ENCODE peak calls at places on chromosomes 5 and 9, in ten cellular contexts. B, Z, H, U, J, S, Q, P, A and L are unnamed samples.

GRCh38 chr5:134435525-134435924 is 23.8 kb upstream of the CDKN2AIPNL start:
- DNase-seq in U (no peak), J (no peak), S (no peak), Z (no peak), P (no peak), A (peak), B (peak), H (no peak), Q (no peak), L (no peak)

GRCh38 chr9:69070201-69070600 is 34.6 kb downstream of the FXN start:
- DNase-seq in P (no peak), U (no peak), J (no peak), Z (no peak), H (no peak), Q (no peak), S (no peak), B (no peak), A (no peak), L (no peak)

GRCh38 chr9:127055745-127056402 is 66.6 kb downstream of the ANGPTL2 start:
- DNase-seq in P (no peak), U (no peak), B (no peak), Z (no peak), S (no peak), H (no peak), Q (no peak), J (no peak), A (no peak), L (no peak)

GRCh38 chr5:1931590-1932138 is 48.9 kb upstream of the IRX4 start:
- DNase-seq in A (no peak), J (no peak), Q (peak), Z (no peak), U (no peak), H (peak), B (no peak), P (no peak), S (no peak), L (no peak)

GRCh38 chr5:38330207-38330606 is 71.8 kb downstream of the EGFLAM start:
- DNase-seq in P (no peak), J (no peak), U (no peak), A (peak), Z (no peak), Q (no peak), H (no peak), B (peak), S (no peak), L (no peak)

GRCh38 chr5:14143843-14144585 is 872 bp downstream of the TRIO start:
- DNase-seq in H (peak), P (no peak), S (peak), A (peak), B (no peak), U (peak), Q (peak), J (no peak), Z (peak), L (peak)

GRCh38 chr9:126366366-126367011 is 39.9 kb downstream of the MVB12B start:
- DNase-seq in A (no peak), S (no peak), J (no peak), Z (no peak), U (no peak), P (no peak), B (no peak), Q (no peak), H (no peak), L (no peak)

GRCh38 chr9:754150-754931 is 87.2 kb upstream of the DMRT1 start:
- DNase-seq in Z (no peak), P (no peak), S (no peak), J (no peak), Q (no peak), B (no peak), A (no peak), H (no peak), U (no peak), L (no peak)

GRCh38 chr5:135244620-135245021 is 154.4 kb downstream of the MACROH2A1 start:
- DNase-seq in S (peak), P (no peak), U (no peak), A (no peak), Z (no peak), H (no peak), Q (no peak), J (no peak), B (no peak), L (peak)

GRCh38 chr9:69141851-69142250 is 32.2 kb upstream of the TJP2 start:
- DNase-seq in J (no peak), U (no peak), Z (no peak), P (no peak), A (no peak), Q (no peak), B (no peak), S (no peak), H (peak), L (no peak)

GRCh38 chr9:87869082-87869481 is 13.6 kb upstream of the SPATA31E1 start:
- DNase-seq in A (no peak), S (no peak), P (no peak), J (no peak), Q (no peak), U (no peak), B (no peak), Z (no peak), H (no peak), L (no peak)

GRCh38 chr5:74200560-74200959 is 440.0 kb downstream of the ENC1 start:
- DNase-seq in Q (no peak), Z (no peak), H (no peak), J (peak), S (no peak), A (no peak), P (no peak), B (no peak), U (no peak), L (no peak)

GRCh38 chr5:168364151-168364661 is 72.8 kb downstream of the WWC1 start:
- DNase-seq in U (no peak), A (peak), J (no peak), Z (no peak), S (no peak), P (no peak), Q (no peak), H (no peak), B (peak), L (no peak)

GRCh38 chr5:175638305-175638704 is 19.6 kb upstream of the HRH2 start:
- DNase-seq in U (no peak), J (no peak), H (no peak), B (no peak), Z (no peak), Q (no peak), S (no peak), A (no peak), P (no peak), L (no peak)

GRCh38 chr9:14251146-14252071 is 62.5 kb downstream of the NFIB start:
- DNase-seq in Z (no peak), H (peak), S (no peak), P (no peak), Q (peak), J (peak), A (peak), B (peak), U (no peak), L (peak)

GRCh38 chr9:35906923-35907699 is 1.1 kb downstream of the HRCT1 start:
- DNase-seq in Q (no peak), H (peak), J (no peak), U (no peak), A (peak), S (no peak), Z (no peak), B (peak), P (peak), L (no peak)

GRCh38 chr9:123997665-123998277 is 13.8 kb upstream of the LHX2 start:
- DNase-seq in H (peak), A (peak), B (peak), P (no peak), U (no peak), S (no peak), Q (no peak), J (no peak), Z (peak), L (peak)

GRCh38 chr5:112885001-112885400 is 23.9 kb downstream of the SRP19 start:
- DNase-seq in J (no peak), P (no peak), U (no peak), Q (no peak), B (no peak), Z (no peak), A (no peak), H (no peak), S (no peak), L (no peak)

GRCh38 chr5:37494756-37495155 is 115.6 kb downstream of the WDR70 start:
- DNase-seq in A (no peak), U (no peak), S (no peak), Q (no peak), Z (no peak), P (no peak), J (no peak), H (no peak), B (peak), L (no peak)

GRCh38 chr5:159330131-159330530 is at the start of gene IL12B:
- DNase-seq in A (peak), H (no peak), B (peak), U (no peak), Q (no peak), S (no peak), Z (no peak), P (no peak), J (no peak), L (no peak)

GRCh38 chr5:170254056-170254455 is 21.3 kb downstream of the C5orf58 start:
- DNase-seq in P (no peak), S (peak), Z (no peak), H (no peak), Q (no peak), B (peak), U (peak), A (peak), J (no peak), L (no peak)

GRCh38 chr5:140327589-140327988 is 18.8 kb downstream of the HBEGF start:
- DNase-seq in J (peak), P (no peak), Q (no peak), B (no peak), Z (no peak), U (no peak), S (no peak), H (no peak), A (peak), L (no peak)

GRCh38 chr5:181060231-181060590 is 20.1 kb downstream of the BTNL9 start:
- DNase-seq in S (no peak), U (no peak), Q (no peak), P (no peak), J (no peak), A (no peak), B (no peak), Z (no peak), H (no peak), L (no peak)

GRCh38 chr9:134738869-134739659 is 97.5 kb downstream of the COL5A1 start:
- DNase-seq in S (peak), A (peak), B (no peak), H (peak), U (no peak), Z (no peak), J (peak), Q (peak), P (no peak), L (peak)